ENCODE peak calls at places on chromosomes 11 and 22, in seven cellular contexts. One of them, this sample, is unnamed.

GRCh38 chr22:39182478-39183030 is 30.1 kb upstream of the CBX7 start:
- DNase-seq in tibial artery: no peak
- DNase-seq in HepG2: no peak
- DNase-seq in stimulated activated CD4-positive, alpha-beta T cell treated with anti-CD3 and anti-CD28 coated beads, Interleukin-15, amount 100 ng/mL, for 1 hour: no peak
- DNase-seq in stromal cell of bone marrow: no peak
- DNase-seq in NCI-H1694: no peak
- DNase-seq in NCI-H524: no peak
- DNase-seq in this sample: no peak

GRCh38 chr11:92125316-92125715 is 99.3 kb upstream of the FAT3 start:
- DNase-seq in tibial artery: no peak
- DNase-seq in HepG2: no peak
- DNase-seq in stimulated activated CD4-positive, alpha-beta T cell treated with anti-CD3 and anti-CD28 coated beads, Interleukin-15, amount 100 ng/mL, for 1 hour: no peak
- DNase-seq in stromal cell of bone marrow: peak
- DNase-seq in NCI-H1694: no peak
- DNase-seq in NCI-H524: no peak
- DNase-seq in this sample: no peak

GRCh38 chr22:35191412-35191811 is 65.9 kb upstream of the HMGXB4 start:
- DNase-seq in tibial artery: no peak
- DNase-seq in HepG2: peak
- DNase-seq in stimulated activated CD4-positive, alpha-beta T cell treated with anti-CD3 and anti-CD28 coated beads, Interleukin-15, amount 100 ng/mL, for 1 hour: no peak
- DNase-seq in stromal cell of bone marrow: peak
- DNase-seq in NCI-H1694: no peak
- DNase-seq in NCI-H524: no peak
- DNase-seq in this sample: no peak

GRCh38 chr11:978073-978720 is 52.5 kb downstream of the AP2A2 start:
- DNase-seq in tibial artery: no peak
- DNase-seq in HepG2: no peak
- DNase-seq in stimulated activated CD4-positive, alpha-beta T cell treated with anti-CD3 and anti-CD28 coated beads, Interleukin-15, amount 100 ng/mL, for 1 hour: no peak
- DNase-seq in stromal cell of bone marrow: no peak
- DNase-seq in NCI-H1694: no peak
- DNase-seq in NCI-H524: no peak
- DNase-seq in this sample: no peak

GRCh38 chr11:61949169-61950034 is 749 bp upstream of the BEST1 start:
- DNase-seq in tibial artery: peak
- DNase-seq in HepG2: peak
- DNase-seq in stimulated activated CD4-positive, alpha-beta T cell treated with anti-CD3 and anti-CD28 coated beads, Interleukin-15, amount 100 ng/mL, for 1 hour: no peak
- DNase-seq in stromal cell of bone marrow: peak
- DNase-seq in NCI-H1694: peak
- DNase-seq in NCI-H524: peak
- DNase-seq in this sample: peak

GRCh38 chr11:57202282-57202681 is 20.5 kb downstream of the LRRC55 start:
- DNase-seq in tibial artery: no peak
- DNase-seq in HepG2: no peak
- DNase-seq in stimulated activated CD4-positive, alpha-beta T cell treated with anti-CD3 and anti-CD28 coated beads, Interleukin-15, amount 100 ng/mL, for 1 hour: no peak
- DNase-seq in stromal cell of bone marrow: no peak
- DNase-seq in NCI-H1694: no peak
- DNase-seq in NCI-H524: no peak
- DNase-seq in this sample: no peak

GRCh38 chr11:124763156-124763947 is 1.3 kb upstream of the ESAM start:
- DNase-seq in tibial artery: peak
- DNase-seq in HepG2: peak
- DNase-seq in stimulated activated CD4-positive, alpha-beta T cell treated with anti-CD3 and anti-CD28 coated beads, Interleukin-15, amount 100 ng/mL, for 1 hour: peak
- DNase-seq in stromal cell of bone marrow: peak
- DNase-seq in NCI-H1694: peak
- DNase-seq in NCI-H524: peak
- DNase-seq in this sample: peak

GRCh38 chr22:20025401-20026203 is 4.7 kb downstream of the TANGO2 start:
- DNase-seq in tibial artery: peak
- DNase-seq in HepG2: no peak
- DNase-seq in stimulated activated CD4-positive, alpha-beta T cell treated with anti-CD3 and anti-CD28 coated beads, Interleukin-15, amount 100 ng/mL, for 1 hour: no peak
- DNase-seq in stromal cell of bone marrow: no peak
- DNase-seq in NCI-H1694: no peak
- DNase-seq in NCI-H524: no peak
- DNase-seq in this sample: no peak

GRCh38 chr11:111846063-111846462 is 25.3 kb downstream of the ALG9 start:
- DNase-seq in tibial artery: no peak
- DNase-seq in HepG2: no peak
- DNase-seq in stimulated activated CD4-positive, alpha-beta T cell treated with anti-CD3 and anti-CD28 coated beads, Interleukin-15, amount 100 ng/mL, for 1 hour: no peak
- DNase-seq in stromal cell of bone marrow: no peak
- DNase-seq in NCI-H1694: no peak
- DNase-seq in NCI-H524: no peak
- DNase-seq in this sample: no peak

GRCh38 chr11:46597609-46598219 is 3.9 kb upstream of the AMBRA1 start:
- DNase-seq in tibial artery: no peak
- DNase-seq in HepG2: no peak
- DNase-seq in stimulated activated CD4-positive, alpha-beta T cell treated with anti-CD3 and anti-CD28 coated beads, Interleukin-15, amount 100 ng/mL, for 1 hour: no peak
- DNase-seq in stromal cell of bone marrow: no peak
- DNase-seq in NCI-H1694: no peak
- DNase-seq in NCI-H524: no peak
- DNase-seq in this sample: no peak

GRCh38 chr22:43199541-43199940 is 12.6 kb upstream of the TTLL12 start:
- DNase-seq in tibial artery: no peak
- DNase-seq in HepG2: no peak
- DNase-seq in stimulated activated CD4-positive, alpha-beta T cell treated with anti-CD3 and anti-CD28 coated beads, Interleukin-15, amount 100 ng/mL, for 1 hour: no peak
- DNase-seq in stromal cell of bone marrow: no peak
- DNase-seq in NCI-H1694: no peak
- DNase-seq in NCI-H524: no peak
- DNase-seq in this sample: no peak

GRCh38 chr11:12841946-12842630 is 167.0 kb upstream of the RASSF10 start:
- DNase-seq in tibial artery: no peak
- DNase-seq in HepG2: no peak
- DNase-seq in stimulated activated CD4-positive, alpha-beta T cell treated with anti-CD3 and anti-CD28 coated beads, Interleukin-15, amount 100 ng/mL, for 1 hour: no peak
- DNase-seq in stromal cell of bone marrow: peak
- DNase-seq in NCI-H1694: peak
- DNase-seq in NCI-H524: peak
- DNase-seq in this sample: peak

GRCh38 chr11:2509481-2510001 is 64.7 kb downstream of the KCNQ1 start:
- DNase-seq in tibial artery: peak
- DNase-seq in HepG2: no peak
- DNase-seq in stimulated activated CD4-positive, alpha-beta T cell treated with anti-CD3 and anti-CD28 coated beads, Interleukin-15, amount 100 ng/mL, for 1 hour: no peak
- DNase-seq in stromal cell of bone marrow: no peak
- DNase-seq in NCI-H1694: no peak
- DNase-seq in NCI-H524: no peak
- DNase-seq in this sample: no peak

GRCh38 chr11:114150671-114151070 is 91.2 kb downstream of the ZBTB16 start:
- DNase-seq in tibial artery: no peak
- DNase-seq in HepG2: no peak
- DNase-seq in stimulated activated CD4-positive, alpha-beta T cell treated with anti-CD3 and anti-CD28 coated beads, Interleukin-15, amount 100 ng/mL, for 1 hour: no peak
- DNase-seq in stromal cell of bone marrow: no peak
- DNase-seq in NCI-H1694: no peak
- DNase-seq in NCI-H524: no peak
- DNase-seq in this sample: no peak

GRCh38 chr11:31870609-31871309 is 59.6 kb upstream of the PAX6 start:
- DNase-seq in tibial artery: no peak
- DNase-seq in HepG2: peak
- DNase-seq in stimulated activated CD4-positive, alpha-beta T cell treated with anti-CD3 and anti-CD28 coated beads, Interleukin-15, amount 100 ng/mL, for 1 hour: no peak
- DNase-seq in stromal cell of bone marrow: peak
- DNase-seq in NCI-H1694: peak
- DNase-seq in NCI-H524: peak
- DNase-seq in this sample: peak

GRCh38 chr22:20741634-20742581 is 32.0 kb upstream of the SERPIND1 start:
- DNase-seq in tibial artery: no peak
- DNase-seq in HepG2: peak
- DNase-seq in stimulated activated CD4-positive, alpha-beta T cell treated with anti-CD3 and anti-CD28 coated beads, Interleukin-15, amount 100 ng/mL, for 1 hour: no peak
- DNase-seq in stromal cell of bone marrow: no peak
- DNase-seq in NCI-H1694: peak
- DNase-seq in NCI-H524: peak
- DNase-seq in this sample: peak

GRCh38 chr22:21942407-21942895 is 10.2 kb downstream of the PPM1F start:
- DNase-seq in tibial artery: peak
- DNase-seq in HepG2: no peak
- DNase-seq in stimulated activated CD4-positive, alpha-beta T cell treated with anti-CD3 and anti-CD28 coated beads, Interleukin-15, amount 100 ng/mL, for 1 hour: no peak
- DNase-seq in stromal cell of bone marrow: peak
- DNase-seq in NCI-H1694: no peak
- DNase-seq in NCI-H524: no peak
- DNase-seq in this sample: no peak

GRCh38 chr11:126716456-126717083 is 284.0 kb downstream of the KIRREL3 start:
- DNase-seq in tibial artery: no peak
- DNase-seq in HepG2: peak
- DNase-seq in stimulated activated CD4-positive, alpha-beta T cell treated with anti-CD3 and anti-CD28 coated beads, Interleukin-15, amount 100 ng/mL, for 1 hour: no peak
- DNase-seq in stromal cell of bone marrow: no peak
- DNase-seq in NCI-H1694: no peak
- DNase-seq in NCI-H524: peak
- DNase-seq in this sample: peak

GRCh38 chr22:29113329-29113728 is 40.5 kb downstream of the KREMEN1 start:
- DNase-seq in tibial artery: no peak
- DNase-seq in HepG2: no peak
- DNase-seq in stimulated activated CD4-positive, alpha-beta T cell treated with anti-CD3 and anti-CD28 coated beads, Interleukin-15, amount 100 ng/mL, for 1 hour: no peak
- DNase-seq in stromal cell of bone marrow: no peak
- DNase-seq in NCI-H1694: no peak
- DNase-seq in NCI-H524: no peak
- DNase-seq in this sample: no peak

GRCh38 chr11:95229199-95230053 is 1.6 kb downstream of the SESN3 start:
- DNase-seq in tibial artery: no peak
- DNase-seq in HepG2: no peak
- DNase-seq in stimulated activated CD4-positive, alpha-beta T cell treated with anti-CD3 and anti-CD28 coated beads, Interleukin-15, amount 100 ng/mL, for 1 hour: no peak
- DNase-seq in stromal cell of bone marrow: peak
- DNase-seq in NCI-H1694: no peak
- DNase-seq in NCI-H524: peak
- DNase-seq in this sample: peak

GRCh38 chr22:19940536-19941364 is 822 bp upstream of the COMT start:
- DNase-seq in tibial artery: no peak
- DNase-seq in HepG2: no peak
- DNase-seq in stimulated activated CD4-positive, alpha-beta T cell treated with anti-CD3 and anti-CD28 coated beads, Interleukin-15, amount 100 ng/mL, for 1 hour: no peak
- DNase-seq in stromal cell of bone marrow: no peak
- DNase-seq in NCI-H1694: no peak
- DNase-seq in NCI-H524: no peak
- DNase-seq in this sample: no peak